ENCODE peak calls at places on chromosomes 13 and 19, in ten cellular contexts. One of them, this sample, is unnamed.

GRCh38 chr13:46140044-46140443 is 35.2 kb upstream of the CPB2 start:
- ATAC-seq in Right ventricle myocardium superior: no peak
- ATAC-seq in T-cell: no peak
- ATAC-seq in omental fat pad: no peak
- ATAC-seq in heart right ventricle: no peak
- ATAC-seq in activated CD8-positive, alpha-beta memory T cell treated with anti-CD3 and anti-CD28 coated beads, Interleukin-2, amount 10 ng/mL, durations not matched to agents 7 days and 5 days: peak
- ATAC-seq in activated naive CD4-positive, alpha-beta T cell treated with anti-CD3 and anti-CD28 coated beads, Interleukin-2, amount 50 U/mL, for 72 hours: peak
- ATAC-seq in sciatic nerve: no peak
- ATAC-seq in left cardiac atrium: no peak
- ATAC-seq in naive thymus-derived CD8-positive, alpha-beta T cell: no peak
- ATAC-seq in this sample: no peak

GRCh38 chr19:45752639-45753038 is 16.4 kb downstream of the SIX5 start:
- ATAC-seq in heart right ventricle: no peak
- ATAC-seq in activated CD8-positive, alpha-beta memory T cell treated with anti-CD3 and anti-CD28 coated beads, Interleukin-2, amount 10 ng/mL, durations not matched to agents 7 days and 5 days: no peak
- ATAC-seq in naive thymus-derived CD8-positive, alpha-beta T cell: no peak
- ATAC-seq in Right ventricle myocardium superior: no peak
- ATAC-seq in activated naive CD4-positive, alpha-beta T cell treated with anti-CD3 and anti-CD28 coated beads, Interleukin-2, amount 50 U/mL, for 72 hours: no peak
- ATAC-seq in left cardiac atrium: no peak
- ATAC-seq in T-cell: no peak
- ATAC-seq in sciatic nerve: no peak
- ATAC-seq in omental fat pad: no peak
- ATAC-seq in this sample: no peak

GRCh38 chr19:1373042-1373533 is 10.6 kb upstream of the NDUFS7 start:
- ATAC-seq in activated naive CD4-positive, alpha-beta T cell treated with anti-CD3 and anti-CD28 coated beads, Interleukin-2, amount 50 U/mL, for 72 hours: no peak
- ATAC-seq in Right ventricle myocardium superior: peak
- ATAC-seq in T-cell: no peak
- ATAC-seq in heart right ventricle: peak
- ATAC-seq in sciatic nerve: no peak
- ATAC-seq in left cardiac atrium: peak
- ATAC-seq in naive thymus-derived CD8-positive, alpha-beta T cell: no peak
- ATAC-seq in omental fat pad: no peak
- ATAC-seq in activated CD8-positive, alpha-beta memory T cell treated with anti-CD3 and anti-CD28 coated beads, Interleukin-2, amount 10 ng/mL, durations not matched to agents 7 days and 5 days: no peak
- ATAC-seq in this sample: no peak

GRCh38 chr13:85009447-85009846 is 789.8 kb downstream of the SLITRK6 start:
- ATAC-seq in naive thymus-derived CD8-positive, alpha-beta T cell: no peak
- ATAC-seq in T-cell: no peak
- ATAC-seq in sciatic nerve: no peak
- ATAC-seq in activated CD8-positive, alpha-beta memory T cell treated with anti-CD3 and anti-CD28 coated beads, Interleukin-2, amount 10 ng/mL, durations not matched to agents 7 days and 5 days: no peak
- ATAC-seq in left cardiac atrium: no peak
- ATAC-seq in omental fat pad: no peak
- ATAC-seq in activated naive CD4-positive, alpha-beta T cell treated with anti-CD3 and anti-CD28 coated beads, Interleukin-2, amount 50 U/mL, for 72 hours: no peak
- ATAC-seq in Right ventricle myocardium superior: no peak
- ATAC-seq in heart right ventricle: no peak
- ATAC-seq in this sample: no peak

GRCh38 chr19:46610851-46611770 is 10.0 kb downstream of the CALM3 start:
- ATAC-seq in heart right ventricle: no peak
- ATAC-seq in naive thymus-derived CD8-positive, alpha-beta T cell: peak
- ATAC-seq in Right ventricle myocardium superior: no peak
- ATAC-seq in activated CD8-positive, alpha-beta memory T cell treated with anti-CD3 and anti-CD28 coated beads, Interleukin-2, amount 10 ng/mL, durations not matched to agents 7 days and 5 days: peak
- ATAC-seq in omental fat pad: no peak
- ATAC-seq in activated naive CD4-positive, alpha-beta T cell treated with anti-CD3 and anti-CD28 coated beads, Interleukin-2, amount 50 U/mL, for 72 hours: peak
- ATAC-seq in sciatic nerve: no peak
- ATAC-seq in left cardiac atrium: no peak
- ATAC-seq in T-cell: peak
- ATAC-seq in this sample: peak

GRCh38 chr19:15516363-15516762 is 8.0 kb downstream of the CYP4F22 start:
- ATAC-seq in activated naive CD4-positive, alpha-beta T cell treated with anti-CD3 and anti-CD28 coated beads, Interleukin-2, amount 50 U/mL, for 72 hours: no peak
- ATAC-seq in naive thymus-derived CD8-positive, alpha-beta T cell: no peak
- ATAC-seq in Right ventricle myocardium superior: no peak
- ATAC-seq in activated CD8-positive, alpha-beta memory T cell treated with anti-CD3 and anti-CD28 coated beads, Interleukin-2, amount 10 ng/mL, durations not matched to agents 7 days and 5 days: no peak
- ATAC-seq in left cardiac atrium: no peak
- ATAC-seq in heart right ventricle: no peak
- ATAC-seq in T-cell: no peak
- ATAC-seq in omental fat pad: no peak
- ATAC-seq in sciatic nerve: no peak
- ATAC-seq in this sample: no peak

GRCh38 chr13:108929532-108929931 is 300.1 kb downstream of the MYO16 start:
- ATAC-seq in activated CD8-positive, alpha-beta memory T cell treated with anti-CD3 and anti-CD28 coated beads, Interleukin-2, amount 10 ng/mL, durations not matched to agents 7 days and 5 days: no peak
- ATAC-seq in naive thymus-derived CD8-positive, alpha-beta T cell: no peak
- ATAC-seq in left cardiac atrium: no peak
- ATAC-seq in sciatic nerve: no peak
- ATAC-seq in Right ventricle myocardium superior: no peak
- ATAC-seq in T-cell: no peak
- ATAC-seq in heart right ventricle: no peak
- ATAC-seq in omental fat pad: no peak
- ATAC-seq in activated naive CD4-positive, alpha-beta T cell treated with anti-CD3 and anti-CD28 coated beads, Interleukin-2, amount 50 U/mL, for 72 hours: no peak
- ATAC-seq in this sample: no peak

GRCh38 chr13:35179494-35179893 is 237.4 kb downstream of the NBEA start:
- ATAC-seq in Right ventricle myocardium superior: peak
- ATAC-seq in sciatic nerve: peak
- ATAC-seq in activated naive CD4-positive, alpha-beta T cell treated with anti-CD3 and anti-CD28 coated beads, Interleukin-2, amount 50 U/mL, for 72 hours: no peak
- ATAC-seq in naive thymus-derived CD8-positive, alpha-beta T cell: no peak
- ATAC-seq in activated CD8-positive, alpha-beta memory T cell treated with anti-CD3 and anti-CD28 coated beads, Interleukin-2, amount 10 ng/mL, durations not matched to agents 7 days and 5 days: no peak
- ATAC-seq in left cardiac atrium: peak
- ATAC-seq in heart right ventricle: peak
- ATAC-seq in omental fat pad: peak
- ATAC-seq in T-cell: no peak
- ATAC-seq in this sample: no peak

GRCh38 chr13:43933378-43933777 is 53.7 kb downstream of the LACC1 start:
- ATAC-seq in sciatic nerve: no peak
- ATAC-seq in left cardiac atrium: no peak
- ATAC-seq in heart right ventricle: no peak
- ATAC-seq in omental fat pad: no peak
- ATAC-seq in activated naive CD4-positive, alpha-beta T cell treated with anti-CD3 and anti-CD28 coated beads, Interleukin-2, amount 50 U/mL, for 72 hours: no peak
- ATAC-seq in activated CD8-positive, alpha-beta memory T cell treated with anti-CD3 and anti-CD28 coated beads, Interleukin-2, amount 10 ng/mL, durations not matched to agents 7 days and 5 days: no peak
- ATAC-seq in T-cell: no peak
- ATAC-seq in Right ventricle myocardium superior: no peak
- ATAC-seq in naive thymus-derived CD8-positive, alpha-beta T cell: no peak
- ATAC-seq in this sample: peak

GRCh38 chr19:7565332-7565731 is 29.8 kb downstream of the PNPLA6 start:
- ATAC-seq in activated naive CD4-positive, alpha-beta T cell treated with anti-CD3 and anti-CD28 coated beads, Interleukin-2, amount 50 U/mL, for 72 hours: no peak
- ATAC-seq in activated CD8-positive, alpha-beta memory T cell treated with anti-CD3 and anti-CD28 coated beads, Interleukin-2, amount 10 ng/mL, durations not matched to agents 7 days and 5 days: no peak
- ATAC-seq in naive thymus-derived CD8-positive, alpha-beta T cell: no peak
- ATAC-seq in omental fat pad: no peak
- ATAC-seq in heart right ventricle: no peak
- ATAC-seq in Right ventricle myocardium superior: no peak
- ATAC-seq in sciatic nerve: no peak
- ATAC-seq in left cardiac atrium: no peak
- ATAC-seq in T-cell: no peak
- ATAC-seq in this sample: no peak

GRCh38 chr19:4844348-4845179 is 13.1 kb upstream of the TICAM1 start:
- ATAC-seq in activated CD8-positive, alpha-beta memory T cell treated with anti-CD3 and anti-CD28 coated beads, Interleukin-2, amount 10 ng/mL, durations not matched to agents 7 days and 5 days: no peak
- ATAC-seq in T-cell: no peak
- ATAC-seq in sciatic nerve: no peak
- ATAC-seq in Right ventricle myocardium superior: peak
- ATAC-seq in left cardiac atrium: peak
- ATAC-seq in naive thymus-derived CD8-positive, alpha-beta T cell: no peak
- ATAC-seq in omental fat pad: no peak
- ATAC-seq in activated naive CD4-positive, alpha-beta T cell treated with anti-CD3 and anti-CD28 coated beads, Interleukin-2, amount 50 U/mL, for 72 hours: no peak
- ATAC-seq in heart right ventricle: peak
- ATAC-seq in this sample: no peak

GRCh38 chr19:2260341-2260751 is 4.1 kb upstream of the JSRP1 start:
- ATAC-seq in left cardiac atrium: no peak
- ATAC-seq in omental fat pad: no peak
- ATAC-seq in T-cell: no peak
- ATAC-seq in Right ventricle myocardium superior: no peak
- ATAC-seq in heart right ventricle: no peak
- ATAC-seq in sciatic nerve: no peak
- ATAC-seq in activated CD8-positive, alpha-beta memory T cell treated with anti-CD3 and anti-CD28 coated beads, Interleukin-2, amount 10 ng/mL, durations not matched to agents 7 days and 5 days: peak
- ATAC-seq in activated naive CD4-positive, alpha-beta T cell treated with anti-CD3 and anti-CD28 coated beads, Interleukin-2, amount 50 U/mL, for 72 hours: no peak
- ATAC-seq in naive thymus-derived CD8-positive, alpha-beta T cell: no peak
- ATAC-seq in this sample: peak

GRCh38 chr19:29831041-29831548 is 19.3 kb downstream of the CCNE1 start:
- ATAC-seq in activated CD8-positive, alpha-beta memory T cell treated with anti-CD3 and anti-CD28 coated beads, Interleukin-2, amount 10 ng/mL, durations not matched to agents 7 days and 5 days: peak
- ATAC-seq in heart right ventricle: no peak
- ATAC-seq in T-cell: peak
- ATAC-seq in naive thymus-derived CD8-positive, alpha-beta T cell: peak
- ATAC-seq in Right ventricle myocardium superior: no peak
- ATAC-seq in omental fat pad: no peak
- ATAC-seq in activated naive CD4-positive, alpha-beta T cell treated with anti-CD3 and anti-CD28 coated beads, Interleukin-2, amount 50 U/mL, for 72 hours: peak
- ATAC-seq in left cardiac atrium: no peak
- ATAC-seq in sciatic nerve: no peak
- ATAC-seq in this sample: peak

GRCh38 chr19:55098716-55099556 is 18.5 kb downstream of the PPP1R12C start:
- ATAC-seq in activated CD8-positive, alpha-beta memory T cell treated with anti-CD3 and anti-CD28 coated beads, Interleukin-2, amount 10 ng/mL, durations not matched to agents 7 days and 5 days: no peak
- ATAC-seq in Right ventricle myocardium superior: peak
- ATAC-seq in T-cell: no peak
- ATAC-seq in omental fat pad: no peak
- ATAC-seq in left cardiac atrium: no peak
- ATAC-seq in sciatic nerve: no peak
- ATAC-seq in naive thymus-derived CD8-positive, alpha-beta T cell: no peak
- ATAC-seq in activated naive CD4-positive, alpha-beta T cell treated with anti-CD3 and anti-CD28 coated beads, Interleukin-2, amount 50 U/mL, for 72 hours: no peak
- ATAC-seq in heart right ventricle: peak
- ATAC-seq in this sample: no peak

GRCh38 chr13:64459778-64460177 is 2770.4 kb downstream of the PCDH9 start:
- ATAC-seq in T-cell: no peak
- ATAC-seq in heart right ventricle: no peak
- ATAC-seq in activated CD8-positive, alpha-beta memory T cell treated with anti-CD3 and anti-CD28 coated beads, Interleukin-2, amount 10 ng/mL, durations not matched to agents 7 days and 5 days: no peak
- ATAC-seq in activated naive CD4-positive, alpha-beta T cell treated with anti-CD3 and anti-CD28 coated beads, Interleukin-2, amount 50 U/mL, for 72 hours: no peak
- ATAC-seq in sciatic nerve: no peak
- ATAC-seq in Right ventricle myocardium superior: no peak
- ATAC-seq in omental fat pad: no peak
- ATAC-seq in left cardiac atrium: no peak
- ATAC-seq in naive thymus-derived CD8-positive, alpha-beta T cell: no peak
- ATAC-seq in this sample: no peak

GRCh38 chr13:46229251-46229650 is 17.5 kb downstream of the LRRC63 start:
- ATAC-seq in heart right ventricle: no peak
- ATAC-seq in naive thymus-derived CD8-positive, alpha-beta T cell: no peak
- ATAC-seq in omental fat pad: no peak
- ATAC-seq in T-cell: no peak
- ATAC-seq in Right ventricle myocardium superior: no peak
- ATAC-seq in left cardiac atrium: no peak
- ATAC-seq in sciatic nerve: no peak
- ATAC-seq in activated CD8-positive, alpha-beta memory T cell treated with anti-CD3 and anti-CD28 coated beads, Interleukin-2, amount 10 ng/mL, durations not matched to agents 7 days and 5 days: no peak
- ATAC-seq in activated naive CD4-positive, alpha-beta T cell treated with anti-CD3 and anti-CD28 coated beads, Interleukin-2, amount 50 U/mL, for 72 hours: no peak
- ATAC-seq in this sample: no peak

GRCh38 chr13:67932991-67933390 is 702.9 kb upstream of the PCDH9 start:
- ATAC-seq in heart right ventricle: no peak
- ATAC-seq in T-cell: no peak
- ATAC-seq in naive thymus-derived CD8-positive, alpha-beta T cell: no peak
- ATAC-seq in activated naive CD4-positive, alpha-beta T cell treated with anti-CD3 and anti-CD28 coated beads, Interleukin-2, amount 50 U/mL, for 72 hours: no peak
- ATAC-seq in Right ventricle myocardium superior: no peak
- ATAC-seq in activated CD8-positive, alpha-beta memory T cell treated with anti-CD3 and anti-CD28 coated beads, Interleukin-2, amount 10 ng/mL, durations not matched to agents 7 days and 5 days: no peak
- ATAC-seq in omental fat pad: no peak
- ATAC-seq in left cardiac atrium: no peak
- ATAC-seq in sciatic nerve: no peak
- ATAC-seq in this sample: no peak

GRCh38 chr19:3179739-3180293 is 1.2 kb downstream of the S1PR4 start:
- ATAC-seq in omental fat pad: peak
- ATAC-seq in activated CD8-positive, alpha-beta memory T cell treated with anti-CD3 and anti-CD28 coated beads, Interleukin-2, amount 10 ng/mL, durations not matched to agents 7 days and 5 days: peak
- ATAC-seq in naive thymus-derived CD8-positive, alpha-beta T cell: no peak
- ATAC-seq in heart right ventricle: peak
- ATAC-seq in left cardiac atrium: peak
- ATAC-seq in Right ventricle myocardium superior: no peak
- ATAC-seq in sciatic nerve: no peak
- ATAC-seq in T-cell: no peak
- ATAC-seq in activated naive CD4-positive, alpha-beta T cell treated with anti-CD3 and anti-CD28 coated beads, Interleukin-2, amount 50 U/mL, for 72 hours: peak
- ATAC-seq in this sample: peak

GRCh38 chr19:51807111-51807701 is 12.2 kb downstream of the FPR3 start:
- ATAC-seq in activated CD8-positive, alpha-beta memory T cell treated with anti-CD3 and anti-CD28 coated beads, Interleukin-2, amount 10 ng/mL, durations not matched to agents 7 days and 5 days: no peak
- ATAC-seq in omental fat pad: no peak
- ATAC-seq in heart right ventricle: no peak
- ATAC-seq in naive thymus-derived CD8-positive, alpha-beta T cell: no peak
- ATAC-seq in Right ventricle myocardium superior: peak
- ATAC-seq in T-cell: no peak
- ATAC-seq in activated naive CD4-positive, alpha-beta T cell treated with anti-CD3 and anti-CD28 coated beads, Interleukin-2, amount 50 U/mL, for 72 hours: no peak
- ATAC-seq in left cardiac atrium: no peak
- ATAC-seq in sciatic nerve: no peak
- ATAC-seq in this sample: no peak

GRCh38 chr13:33958964-33959363 is 141.0 kb downstream of the RFC3 start:
- ATAC-seq in activated naive CD4-positive, alpha-beta T cell treated with anti-CD3 and anti-CD28 coated beads, Interleukin-2, amount 50 U/mL, for 72 hours: no peak
- ATAC-seq in sciatic nerve: no peak
- ATAC-seq in activated CD8-positive, alpha-beta memory T cell treated with anti-CD3 and anti-CD28 coated beads, Interleukin-2, amount 10 ng/mL, durations not matched to agents 7 days and 5 days: no peak
- ATAC-seq in left cardiac atrium: no peak
- ATAC-seq in Right ventricle myocardium superior: no peak
- ATAC-seq in naive thymus-derived CD8-positive, alpha-beta T cell: no peak
- ATAC-seq in omental fat pad: no peak
- ATAC-seq in T-cell: no peak
- ATAC-seq in heart right ventricle: no peak
- ATAC-seq in this sample: no peak

GRCh38 chr13:25871389-25872125 is 180.3 kb downstream of the SHISA2 start:
- ATAC-seq in left cardiac atrium: no peak
- ATAC-seq in sciatic nerve: no peak
- ATAC-seq in activated CD8-positive, alpha-beta memory T cell treated with anti-CD3 and anti-CD28 coated beads, Interleukin-2, amount 10 ng/mL, durations not matched to agents 7 days and 5 days: no peak
- ATAC-seq in T-cell: no peak
- ATAC-seq in Right ventricle myocardium superior: no peak
- ATAC-seq in omental fat pad: no peak
- ATAC-seq in naive thymus-derived CD8-positive, alpha-beta T cell: no peak
- ATAC-seq in activated naive CD4-positive, alpha-beta T cell treated with anti-CD3 and anti-CD28 coated beads, Interleukin-2, amount 50 U/mL, for 72 hours: peak
- ATAC-seq in heart right ventricle: no peak
- ATAC-seq in this sample: peak

GRCh38 chr13:30576528-30576927 is 41.2 kb upstream of the USPL1 start:
- ATAC-seq in Right ventricle myocardium superior: peak
- ATAC-seq in omental fat pad: no peak
- ATAC-seq in sciatic nerve: peak
- ATAC-seq in activated CD8-positive, alpha-beta memory T cell treated with anti-CD3 and anti-CD28 coated beads, Interleukin-2, amount 10 ng/mL, durations not matched to agents 7 days and 5 days: peak
- ATAC-seq in naive thymus-derived CD8-positive, alpha-beta T cell: peak
- ATAC-seq in left cardiac atrium: peak
- ATAC-seq in T-cell: peak
- ATAC-seq in heart right ventricle: peak
- ATAC-seq in activated naive CD4-positive, alpha-beta T cell treated with anti-CD3 and anti-CD28 coated beads, Interleukin-2, amount 50 U/mL, for 72 hours: peak
- ATAC-seq in this sample: peak

GRCh38 chr19:48445606-48446481 is at the start of gene GRWD1:
- ATAC-seq in activated naive CD4-positive, alpha-beta T cell treated with anti-CD3 and anti-CD28 coated beads, Interleukin-2, amount 50 U/mL, for 72 hours: peak
- ATAC-seq in naive thymus-derived CD8-positive, alpha-beta T cell: peak
- ATAC-seq in left cardiac atrium: peak
- ATAC-seq in Right ventricle myocardium superior: peak
- ATAC-seq in heart right ventricle: peak
- ATAC-seq in sciatic nerve: peak
- ATAC-seq in T-cell: peak
- ATAC-seq in activated CD8-positive, alpha-beta memory T cell treated with anti-CD3 and anti-CD28 coated beads, Interleukin-2, amount 10 ng/mL, durations not matched to agents 7 days and 5 days: peak
- ATAC-seq in omental fat pad: peak
- ATAC-seq in this sample: peak

GRCh38 chr19:17510220-17510993 is 1.0 kb upstream of the PGLS start:
- ATAC-seq in left cardiac atrium: no peak
- ATAC-seq in heart right ventricle: no peak
- ATAC-seq in naive thymus-derived CD8-positive, alpha-beta T cell: no peak
- ATAC-seq in activated CD8-positive, alpha-beta memory T cell treated with anti-CD3 and anti-CD28 coated beads, Interleukin-2, amount 10 ng/mL, durations not matched to agents 7 days and 5 days: no peak
- ATAC-seq in Right ventricle myocardium superior: no peak
- ATAC-seq in sciatic nerve: no peak
- ATAC-seq in T-cell: no peak
- ATAC-seq in activated naive CD4-positive, alpha-beta T cell treated with anti-CD3 and anti-CD28 coated beads, Interleukin-2, amount 50 U/mL, for 72 hours: no peak
- ATAC-seq in omental fat pad: no peak
- ATAC-seq in this sample: no peak

GRCh38 chr13:83692800-83693199 is 189.5 kb downstream of the SLITRK1 start:
- ATAC-seq in sciatic nerve: no peak
- ATAC-seq in omental fat pad: no peak
- ATAC-seq in left cardiac atrium: no peak
- ATAC-seq in naive thymus-derived CD8-positive, alpha-beta T cell: no peak
- ATAC-seq in activated CD8-positive, alpha-beta memory T cell treated with anti-CD3 and anti-CD28 coated beads, Interleukin-2, amount 10 ng/mL, durations not matched to agents 7 days and 5 days: no peak
- ATAC-seq in Right ventricle myocardium superior: no peak
- ATAC-seq in activated naive CD4-positive, alpha-beta T cell treated with anti-CD3 and anti-CD28 coated beads, Interleukin-2, amount 50 U/mL, for 72 hours: no peak
- ATAC-seq in T-cell: no peak
- ATAC-seq in heart right ventricle: no peak
- ATAC-seq in this sample: no peak

GRCh38 chr19:40443131-40443929 is 805 bp downstream of the SERTAD3 start:
- ATAC-seq in naive thymus-derived CD8-positive, alpha-beta T cell: peak
- ATAC-seq in Right ventricle myocardium superior: peak
- ATAC-seq in T-cell: peak
- ATAC-seq in sciatic nerve: peak
- ATAC-seq in heart right ventricle: peak
- ATAC-seq in activated CD8-positive, alpha-beta memory T cell treated with anti-CD3 and anti-CD28 coated beads, Interleukin-2, amount 10 ng/mL, durations not matched to agents 7 days and 5 days: peak
- ATAC-seq in omental fat pad: peak
- ATAC-seq in left cardiac atrium: peak
- ATAC-seq in activated naive CD4-positive, alpha-beta T cell treated with anti-CD3 and anti-CD28 coated beads, Interleukin-2, amount 50 U/mL, for 72 hours: peak
- ATAC-seq in this sample: peak

GRCh38 chr19:57269515-57270250 is 10.6 kb upstream of the ZNF460 start:
- ATAC-seq in left cardiac atrium: no peak
- ATAC-seq in activated CD8-positive, alpha-beta memory T cell treated with anti-CD3 and anti-CD28 coated beads, Interleukin-2, amount 10 ng/mL, durations not matched to agents 7 days and 5 days: no peak
- ATAC-seq in T-cell: no peak
- ATAC-seq in naive thymus-derived CD8-positive, alpha-beta T cell: no peak
- ATAC-seq in heart right ventricle: no peak
- ATAC-seq in sciatic nerve: no peak
- ATAC-seq in omental fat pad: no peak
- ATAC-seq in activated naive CD4-positive, alpha-beta T cell treated with anti-CD3 and anti-CD28 coated beads, Interleukin-2, amount 50 U/mL, for 72 hours: peak
- ATAC-seq in Right ventricle myocardium superior: no peak
- ATAC-seq in this sample: peak

GRCh38 chr13:108083056-108083455 is 132.3 kb downstream of the LIG4 start:
- ATAC-seq in naive thymus-derived CD8-positive, alpha-beta T cell: no peak
- ATAC-seq in sciatic nerve: no peak
- ATAC-seq in T-cell: no peak
- ATAC-seq in left cardiac atrium: no peak
- ATAC-seq in Right ventricle myocardium superior: no peak
- ATAC-seq in omental fat pad: no peak
- ATAC-seq in heart right ventricle: no peak
- ATAC-seq in activated CD8-positive, alpha-beta memory T cell treated with anti-CD3 and anti-CD28 coated beads, Interleukin-2, amount 10 ng/mL, durations not matched to agents 7 days and 5 days: no peak
- ATAC-seq in activated naive CD4-positive, alpha-beta T cell treated with anti-CD3 and anti-CD28 coated beads, Interleukin-2, amount 50 U/mL, for 72 hours: no peak
- ATAC-seq in this sample: no peak